ENCODE peak calls at places on chromosome 7, in four cellular contexts. S is HepG2, P is K562, K is GM12878. U is an unnamed sample.

GRCh38 chr7:96169439-96169838 is 152.5 kb downstream of the SLC25A13 start:
- DNase-seq in S (no peak), P (no peak), K (no peak), U (no peak)

GRCh38 chr7:23938937-23939552 is 229.0 kb downstream of the STK31 start:
- DNase-seq in S (peak; percentile 33), P (no peak), K (no peak), U (peak; percentile 64)

GRCh38 chr7:194257-194995 is 2.1 kb downstream of the FAM20C start:
- DNase-seq in S (peak; percentile 90), P (no peak), K (no peak), U (no peak)

GRCh38 chr7:13104128-13104527 is 416.7 kb downstream of the ARL4A start:
- DNase-seq in S (peak; percentile 14), P (no peak), K (no peak), U (no peak)

GRCh38 chr7:80439894-80440811 is 71.7 kb downstream of the GNAT3 start:
- DNase-seq in S (no peak), P (no peak), K (no peak), U (no peak)

GRCh38 chr7:22377690-22378089 is 20.7 kb upstream of the RAPGEF5 start:
- DNase-seq in S (no peak), P (no peak), K (no peak), U (no peak)

GRCh38 chr7:1525409-1525808 is 5.1 kb upstream of the MAFK start:
- DNase-seq in S (no peak), P (no peak), K (no peak), U (no peak)

GRCh38 chr7:101691822-101692384 is 62.8 kb upstream of the MYL10 start:
- DNase-seq in S (peak; percentile 38), P (no peak), K (no peak), U (no peak)

GRCh38 chr7:26153823-26154783 is 2.1 kb downstream of the NFE2L3 start:
- DNase-seq in S (no peak), P (peak; percentile 37), K (no peak), U (no peak)

GRCh38 chr7:69105092-69105491 is 493.2 kb upstream of the AUTS2 start:
- DNase-seq in S (no peak), P (no peak), K (no peak), U (no peak)

GRCh38 chr7:12297709-12298108 is 86.6 kb downstream of the TMEM106B start:
- DNase-seq in S (no peak), P (no peak), K (no peak), U (no peak)

GRCh38 chr7:80876894-80877414 is 41.9 kb downstream of the SEMA3C start:
- DNase-seq in S (no peak), P (no peak), K (no peak), U (peak; percentile 74)

GRCh38 chr7:92417913-92418312 is 29.4 kb upstream of the GATAD1 start:
- DNase-seq in S (no peak), P (no peak), K (no peak), U (no peak)

GRCh38 chr7:46032353-46032752 is 111.3 kb upstream of the IGFBP3 start:
- DNase-seq in S (peak; percentile 25), P (no peak), K (no peak), U (no peak)

GRCh38 chr7:60706-61105 is 131.7 kb upstream of the FAM20C start:
- DNase-seq in S (no peak), P (no peak), K (no peak), U (no peak)

GRCh38 chr7:7209412-7210050 is 27.2 kb downstream of the C1GALT1 start:
- DNase-seq in S (no peak), P (peak; percentile 15), K (no peak), U (no peak)

GRCh38 chr7:126856691-126857291 is 395.9 kb downstream of the GRM8 start:
- DNase-seq in S (peak; percentile 1), P (no peak), K (no peak), U (peak; percentile 33)

GRCh38 chr7:157851501-157852067 is 514.8 kb downstream of the DNAJB6 start:
- DNase-seq in S (peak; percentile 17), P (no peak), K (no peak), U (peak; percentile 25)

GRCh38 chr7:93108003-93108402 is 9.8 kb downstream of the SAMD9 start:
- DNase-seq in S (no peak), P (no peak), K (no peak), U (no peak)

GRCh38 chr7:110442386-110442837 is 648.5 kb upstream of the LRRN3 start:
- DNase-seq in S (peak; percentile 49), P (no peak), K (no peak), U (peak; percentile 46)

GRCh38 chr7:31443457-31443856 is 70.4 kb upstream of the ITPRID1 start:
- DNase-seq in S (peak; percentile 26), P (peak; percentile 58), K (peak; percentile 21), U (peak; percentile 58)

GRCh38 chr7:87058739-87059524 is 522 bp downstream of the ELAPOR2 start:
- DNase-seq in S (no peak), P (peak; percentile 20), K (no peak), U (peak; percentile 16)

GRCh38 chr7:70779321-70779720 is 352.6 kb upstream of the GALNT17 start:
- DNase-seq in S (no peak), P (no peak), K (no peak), U (no peak)

DNA sequence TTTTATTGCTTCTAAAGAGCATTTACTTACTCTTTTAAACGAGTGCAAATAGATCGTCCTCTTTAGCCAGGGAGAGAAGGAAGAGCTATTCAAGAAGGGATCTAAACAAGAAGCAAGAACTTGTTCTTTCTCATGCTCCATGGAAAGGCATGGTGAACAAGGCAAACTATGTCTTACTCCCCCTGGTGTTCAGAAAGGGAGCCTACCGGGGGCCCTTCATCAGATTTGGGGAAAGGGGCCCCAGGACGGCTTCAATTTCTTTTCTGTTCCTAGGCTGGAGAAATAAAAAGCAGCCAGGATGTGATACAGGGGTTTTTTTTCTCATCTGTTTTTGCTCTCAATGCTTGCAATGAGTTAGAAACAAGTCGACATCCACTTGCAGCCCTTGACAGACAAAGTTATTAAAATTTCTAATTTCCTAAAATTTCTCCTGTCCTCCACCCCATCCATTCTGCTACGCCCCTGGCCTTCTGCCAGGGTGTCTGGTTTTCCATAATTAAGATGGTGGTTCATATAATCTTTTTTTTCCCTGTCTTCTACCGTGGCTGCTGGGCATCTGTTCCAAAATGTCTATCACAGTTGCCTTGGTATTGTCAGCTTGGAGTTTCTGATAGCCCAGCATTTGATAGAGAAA is 214.4 kb downstream of the CREB5 start:
- DNase-seq in S (peak; percentile 25), P (peak; percentile 56), K (no peak), U (peak; percentile 61)
- TF ChIP-seq FOXK2 in S (no peak), P (no peak), K (no peak), U (no peak)

GRCh38 chr7:143379607-143380263 is 1.4 kb upstream of the ZYX start:
- DNase-seq in S (no peak), P (no peak), K (no peak), U (peak; percentile 50)
- TF ChIP-seq FOXK2 in S (no peak), P (no peak), K (no peak), U (no peak)

GRCh38 chr7:132498319-132498718 is 78.0 kb downstream of the PLXNA4 start:
- DNase-seq in S (no peak), P (no peak), K (no peak), U (no peak)
- TF ChIP-seq FOXK2 in S (no peak), P (no peak), K (no peak), U (no peak)

DNA sequence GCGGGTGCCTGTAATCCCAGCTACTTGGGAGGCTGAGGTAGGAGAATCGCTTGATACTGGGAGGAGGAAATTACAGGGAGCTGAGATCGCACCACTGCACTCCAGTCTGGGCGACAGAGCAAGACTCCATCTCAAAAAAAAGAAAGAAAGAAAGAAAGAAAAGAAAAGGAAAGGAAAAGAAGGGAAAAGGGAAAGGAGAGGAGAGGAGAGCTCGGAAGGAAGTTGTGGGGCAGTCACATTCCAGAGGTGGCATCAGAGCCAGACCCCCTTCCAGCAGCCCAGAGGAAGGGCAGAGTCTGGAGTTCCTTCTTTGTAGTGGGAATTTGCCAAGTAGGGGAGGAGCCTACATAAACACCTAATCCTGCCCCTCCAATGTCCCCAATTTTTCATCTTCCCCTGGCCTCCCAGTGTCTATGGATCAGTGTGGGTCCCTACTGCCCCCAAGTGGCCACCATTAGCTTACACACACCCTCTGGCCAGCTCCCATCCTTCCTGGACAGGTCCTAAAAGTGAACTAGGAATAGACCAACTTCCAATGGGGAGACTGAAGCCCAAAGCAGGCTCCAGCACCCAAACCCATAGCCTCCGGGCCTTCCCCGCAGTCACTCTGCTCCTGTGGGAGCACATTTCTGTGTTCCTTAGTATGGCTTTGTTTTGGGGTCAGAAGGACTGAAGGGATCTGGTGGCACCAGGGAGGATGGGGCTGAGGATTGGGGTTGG is 39.6 kb upstream of the HSPB1 start:
- DNase-seq in S (peak; percentile 68), P (peak; percentile 69), K (no peak), U (peak; percentile 59)
- TF ChIP-seq FOXK2 in S (no peak), P (no peak), K (no peak), U (no peak)

DNA sequence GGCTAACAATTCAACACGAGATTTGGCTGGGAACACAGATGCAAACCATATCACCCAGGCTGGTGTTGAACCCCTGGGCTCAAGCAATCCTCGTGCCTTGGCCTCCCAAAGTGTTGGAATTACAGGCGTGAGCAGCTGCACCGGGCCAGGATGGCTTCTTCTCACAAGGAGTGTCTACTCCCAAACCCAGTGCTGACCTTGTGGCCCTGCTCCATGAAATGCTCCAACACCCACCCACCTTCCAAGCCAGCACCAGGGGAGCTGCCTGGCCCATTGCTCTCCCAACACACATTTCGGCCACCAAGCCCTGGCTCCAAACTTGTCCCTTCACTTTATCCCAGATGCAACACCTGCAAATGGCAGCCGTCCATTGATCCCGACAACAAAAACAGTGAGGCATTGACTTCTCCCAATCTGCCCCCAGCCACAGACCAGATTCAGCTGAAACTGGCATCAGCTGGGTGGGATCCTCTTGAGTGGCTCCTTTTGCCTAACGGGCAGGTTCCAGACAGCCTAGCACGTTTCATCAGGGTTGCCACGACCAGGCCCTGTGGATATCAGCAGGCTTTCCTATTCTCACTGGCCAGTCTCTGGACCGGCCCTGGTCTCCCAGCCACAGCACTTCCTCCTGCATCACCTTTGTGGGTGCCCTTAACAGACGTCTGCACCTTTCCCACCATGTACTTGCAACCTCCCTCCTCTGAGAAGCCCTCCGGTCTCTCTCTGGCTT is 105.7 kb upstream of the CARD11 start:
- DNase-seq in S (no peak), P (no peak), K (no peak), U (no peak)
- TF ChIP-seq FOXK2 in S (no peak), P (no peak), K (no peak), U (no peak)

GRCh38 chr7:91266067-91266930 is 2.1 kb downstream of the FZD1 start:
- DNase-seq in S (no peak), P (no peak), K (no peak), U (no peak)
- TF ChIP-seq FOXK2 in S (no peak), P (no peak), K (no peak), U (no peak)

DNA sequence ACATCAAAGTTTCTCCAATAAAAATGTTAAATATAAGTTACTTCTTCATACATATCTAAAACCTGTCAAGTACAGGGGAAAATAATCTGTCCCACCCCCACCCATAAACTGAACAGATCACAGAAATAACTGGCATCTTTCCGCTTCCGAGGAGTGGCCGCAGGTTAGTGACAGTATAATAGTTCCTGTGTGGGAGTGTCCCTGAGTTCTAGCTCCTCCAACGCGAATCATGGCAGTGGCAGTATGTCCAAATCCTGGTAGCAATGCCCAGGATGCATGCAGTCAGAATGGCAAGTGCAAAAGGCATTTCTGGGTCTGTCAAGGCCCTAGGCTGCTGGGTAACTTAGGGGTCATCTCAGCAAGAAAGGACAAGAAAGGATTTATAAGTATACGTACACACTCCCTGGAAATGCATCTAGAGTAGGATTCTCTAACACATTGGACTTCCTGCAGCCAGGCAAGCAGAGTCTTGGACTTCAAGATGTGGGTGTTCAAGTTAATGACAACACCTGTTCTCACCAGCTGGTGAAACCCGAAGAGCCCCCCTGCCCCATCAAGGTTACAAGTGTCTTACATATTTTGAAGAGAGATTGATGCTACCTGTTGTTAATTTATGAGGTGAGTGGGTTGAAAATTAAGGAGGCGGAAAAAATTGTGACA is 94.4 kb upstream of the COL1A2 start:
- DNase-seq in S (no peak), P (no peak), K (no peak), U (no peak)
- TF ChIP-seq FOXK2 in S (no peak), P (no peak), K (no peak), U (no peak)

GRCh38 chr7:106282374-106282773 is 2.4 kb downstream of the NAMPT start:
- DNase-seq in S (peak; percentile 20), P (no peak), K (no peak), U (no peak)
- TF ChIP-seq FOXK2 in S (no peak), P (no peak), K (no peak), U (no peak)